ENCODE peak calls at places on chromosomes 6 and 20, in nine cellular contexts. I is neural progenitor cell, V is fibroblast of villous mesenchyme, J is cardiac fibroblast, O is kidney, E is cardiac muscle cell, M is spleen, Y is psoas muscle, W is nephron progenitor cell. L is an unnamed sample.

GRCh38 chr6:11324453-11325023 is 92.1 kb upstream of the NEDD9 start:
- DNase-seq in I (no peak), V (no peak), J (peak; percentile 18), O (no peak), E (no peak), M (no peak), Y (no peak), W (no peak), L (no peak)

GRCh38 chr20:48651271-48651670 is 176.5 kb downstream of the PREX1 start:
- DNase-seq in I (no peak), V (no peak), J (no peak), O (no peak), E (no peak), M (peak; percentile 56), Y (no peak), W (no peak), L (no peak)

GRCh38 chr20:23920408-23920780 is 40.8 kb upstream of the CST5 start:
- DNase-seq in I (no peak), V (no peak), J (no peak), O (no peak), E (no peak), M (no peak), Y (no peak), W (no peak), L (no peak)

GRCh38 chr6:818191-818590 is 125.3 kb upstream of the EXOC2 start:
- DNase-seq in I (no peak), V (no peak), J (no peak), O (no peak), E (no peak), M (no peak), Y (no peak), W (no peak), L (no peak)

GRCh38 chr20:42714298-42715141 is 475.2 kb downstream of the PTPRT start:
- DNase-seq in I (no peak), V (no peak), J (peak; percentile 0), O (no peak), E (no peak), M (no peak), Y (no peak), W (no peak), L (no peak)

GRCh38 chr6:16043171-16044142 is 85.4 kb upstream of the MYLIP start:
- DNase-seq in I (no peak), V (no peak), J (no peak), O (no peak), E (peak; percentile 48), M (no peak), Y (no peak), W (no peak), L (no peak)

GRCh38 chr6:75205776-75206334 is at the start of gene COL12A1:
- DNase-seq in I (peak; percentile 87), V (peak; percentile 98), J (peak; percentile 99), O (peak; percentile 94), E (peak; percentile 100), M (peak; percentile 81), Y (peak; percentile 97), W (peak; percentile 73), L (no peak)

GRCh38 chr6:150004101-150004782 is 21.1 kb downstream of the RAET1L start:
- DNase-seq in I (no peak), V (no peak), J (no peak), O (no peak), E (no peak), M (no peak), Y (no peak), W (no peak), L (no peak)

GRCh38 chr6:140912686-140913085 is 1220.0 kb upstream of the GJE1 start:
- DNase-seq in I (no peak), V (no peak), J (no peak), O (no peak), E (no peak), M (no peak), Y (no peak), W (no peak), L (no peak)

GRCh38 chr6:30955367-30956042 is 14.7 kb downstream of the MUCL3 start:
- DNase-seq in I (peak; percentile 86), V (peak; percentile 32), J (peak; percentile 9), O (peak; percentile 91), E (peak; percentile 36), M (peak; percentile 95), Y (peak; percentile 86), W (peak; percentile 78), L (no peak)

GRCh38 chr20:53216856-53217576 is 244.9 kb downstream of the TSHZ2 start:
- DNase-seq in I (peak; percentile 83), V (peak; percentile 19), J (peak; percentile 4), O (peak; percentile 85), E (peak; percentile 42), M (peak; percentile 93), Y (peak; percentile 74), W (peak; percentile 89), L (peak; percentile 85)

GRCh38 chr6:11943060-11943459 is 69.1 kb upstream of the HIVEP1 start:
- DNase-seq in I (no peak), V (no peak), J (no peak), O (no peak), E (no peak), M (no peak), Y (no peak), W (no peak), L (no peak)

DNA sequence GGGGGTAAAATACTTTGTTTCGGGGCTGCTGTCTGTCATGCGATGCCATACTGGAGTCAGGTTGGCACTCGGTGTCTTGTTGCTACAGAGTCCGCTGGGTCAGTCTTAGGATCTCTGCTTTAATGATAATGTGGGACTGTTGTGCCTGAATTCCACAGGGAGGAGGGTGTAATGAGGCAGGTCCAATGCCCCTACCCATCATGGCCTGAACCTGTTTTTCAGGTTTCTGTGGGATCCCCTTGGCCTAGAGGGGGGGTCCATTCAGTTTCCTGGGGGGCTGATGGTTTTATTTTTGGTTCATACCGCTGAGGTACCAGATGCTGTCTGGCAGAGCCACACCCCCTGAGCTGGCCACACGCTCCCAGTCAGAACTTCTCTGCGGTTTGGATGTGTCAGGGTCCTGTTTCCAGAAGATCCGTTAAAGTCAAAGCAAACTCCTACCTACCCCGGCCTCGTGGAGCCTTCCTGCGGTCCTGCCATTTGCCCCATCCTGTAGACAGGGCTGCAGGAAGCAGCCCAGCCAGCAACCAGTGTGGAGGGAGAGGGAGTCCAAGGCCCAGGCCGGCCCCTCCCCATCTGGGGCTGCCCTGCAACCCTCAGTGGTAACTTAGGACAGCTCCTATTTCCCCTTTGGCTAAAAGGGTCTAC is 69.7 kb downstream of the TCP11 start:
- DNase-seq in I (no peak), V (no peak), J (no peak), O (peak; percentile 45), E (no peak), M (peak; percentile 64), Y (peak; percentile 14), W (no peak), L (no peak)
- TF ChIP-seq CTCF in I (no peak), V (no peak), J (no peak), O (no peak), E (no peak), M (no peak), Y (no peak), W (no peak), L (no peak)

GRCh38 chr6:169963581-169964297 is 212.3 kb downstream of the ERMARD start:
- DNase-seq in I (no peak), V (no peak), J (no peak), O (peak; percentile 44), E (no peak), M (peak; percentile 66), Y (no peak), W (no peak), L (peak; percentile 49)

GRCh38 chr6:169960891-169961611 is 209.6 kb downstream of the ERMARD start:
- DNase-seq in I (peak; percentile 32), V (no peak), J (no peak), O (peak; percentile 74), E (no peak), M (peak; percentile 69), Y (no peak), W (no peak), L (peak; percentile 58)

GRCh38 chr6:169962604-169963469 is 211.4 kb downstream of the ERMARD start:
- DNase-seq in I (no peak), V (no peak), J (no peak), O (peak; percentile 55), E (no peak), M (peak; percentile 71), Y (no peak), W (no peak), L (peak; percentile 62)

GRCh38 chr6:169960531-169960890 is 209.1 kb downstream of the ERMARD start:
- DNase-seq in I (no peak), V (no peak), J (no peak), O (peak; percentile 75), E (no peak), M (peak; percentile 73), Y (no peak), W (no peak), L (peak; percentile 58)

DNA sequence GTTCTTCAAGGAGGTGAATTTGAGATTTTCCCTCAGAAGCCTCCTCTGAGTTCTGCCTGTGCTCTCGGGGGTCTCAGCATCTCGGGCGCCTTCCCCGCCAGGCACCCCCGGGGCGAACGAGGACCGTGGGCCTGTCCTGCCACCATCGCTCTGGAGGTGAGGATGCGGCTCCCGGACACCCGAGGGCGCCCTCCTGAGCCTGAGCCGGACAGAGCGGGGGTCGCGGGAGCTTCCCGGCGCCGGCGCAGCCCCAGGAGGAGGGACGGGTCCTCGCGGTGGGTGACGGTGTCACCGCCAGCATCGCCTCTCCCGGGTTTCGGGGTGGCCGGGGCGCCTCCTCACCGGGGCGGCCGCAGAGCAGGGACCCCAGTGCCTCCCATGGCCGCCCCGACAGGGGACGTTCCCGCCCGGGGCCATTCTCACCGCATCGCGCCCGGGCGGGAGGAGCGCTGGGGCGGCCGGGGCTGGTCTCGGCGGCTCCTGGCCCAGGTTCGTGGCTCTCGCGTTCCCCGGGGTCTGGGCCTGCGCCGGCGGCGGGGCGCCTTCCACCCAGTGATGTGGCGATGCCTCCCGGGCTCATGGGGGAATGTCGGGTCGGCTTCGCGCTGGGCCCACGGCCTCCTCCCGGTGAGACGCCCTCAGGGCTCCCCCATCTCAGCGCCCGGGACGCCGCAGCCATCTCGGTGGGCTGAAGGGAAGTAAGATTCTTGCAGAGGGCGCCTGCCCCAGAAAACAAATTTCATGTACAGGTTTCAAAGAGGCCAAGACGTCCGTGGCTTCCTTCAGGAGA is 210.5 kb downstream of the ERMARD start:
- DNase-seq in I (peak; percentile 72), V (no peak), J (no peak), O (peak; percentile 80), E (peak; percentile 26), M (peak; percentile 80), Y (no peak), W (peak; percentile 71), L (peak; percentile 69)
- TF ChIP-seq CTCF in I (peak; percentile 66), V (peak; percentile 42), J (no peak), O (no peak), E (peak; percentile 62), M (no peak), Y (peak; percentile 38), W (peak; percentile 55), L (peak; percentile 72)

GRCh38 chr6:101395345-101395744 is 1.8 kb downstream of the GRIK2 start:
- DNase-seq in I (no peak), V (no peak), J (no peak), O (no peak), E (no peak), M (no peak), Y (no peak), W (no peak), L (no peak)
- TF ChIP-seq CTCF in I (no peak), V (peak; percentile 9), J (peak; percentile 6), O (no peak), E (peak; percentile 23), M (no peak), Y (no peak), W (no peak), L (peak; percentile 42)

DNA sequence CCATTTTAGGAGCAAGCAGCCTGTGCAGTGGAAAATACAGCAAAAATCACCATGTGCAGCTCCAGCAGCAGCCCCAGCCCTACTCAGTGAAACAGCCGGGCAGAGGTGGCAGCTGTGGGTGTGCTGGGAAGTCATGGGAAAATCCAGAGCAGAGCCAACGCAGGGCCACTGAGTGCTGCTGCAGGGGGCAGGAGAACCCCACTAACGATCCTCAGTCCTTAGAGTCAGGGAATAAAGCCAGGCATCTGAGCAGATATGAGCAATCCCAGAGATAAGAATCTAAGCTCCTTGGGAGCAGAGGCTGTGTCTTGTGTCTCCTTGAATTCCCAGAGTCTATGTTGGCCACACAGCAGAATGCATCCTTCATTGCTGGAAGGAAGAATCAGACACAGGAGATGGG is 493.1 kb upstream of the MAP3K7 start:
- DNase-seq in I (peak; percentile 31), V (no peak), J (no peak), O (no peak), E (no peak), M (no peak), Y (no peak), W (peak; percentile 3), L (no peak)
- TF ChIP-seq CTCF in I (peak; percentile 31), V (no peak), J (no peak), O (no peak), E (no peak), M (no peak), Y (no peak), W (no peak), L (no peak)